ENCODE peak calls at places on chromosomes 7 and 10, in four cellular contexts. R is activated naive CD8-positive, alpha-beta T cell treated with anti-CD3 and anti-CD28 coated beads, Interleukin-2, amount 50 U/mL, for 16 hours; E is NCI-H2081; I is left cardiac atrium. N is an unnamed sample.

GRCh38 chr7:105611856-105612775 is 30.8 kb upstream of the EFCAB10 start:
- DNase-seq in R (no peak), E (no peak), I (no peak), N (no peak)

GRCh38 chr7:139830779-139831498 is 1.9 kb downstream of the TBXAS1 start:
- DNase-seq in R (no peak), E (no peak), I (no peak), N (no peak)

GRCh38 chr7:36021917-36022550 is 131.0 kb upstream of the EEPD1 start:
- DNase-seq in R (no peak), E (no peak), I (no peak), N (no peak)

GRCh38 chr10:13613519-13613918 is 26.8 kb downstream of the PRPF18 start:
- DNase-seq in R (no peak), E (no peak), I (no peak), N (no peak)

GRCh38 chr10:122498521-122498920 is 37.2 kb downstream of the HTRA1 start:
- DNase-seq in R (no peak), E (no peak), I (no peak), N (no peak)

GRCh38 chr7:1940402-1940786 is 270.3 kb downstream of the ELFN1 start:
- DNase-seq in R (peak; percentile 63), E (no peak), I (peak; percentile 65), N (peak; percentile 35)

GRCh38 chr7:117262546-117262945 is 60.3 kb downstream of the WNT2 start:
- DNase-seq in R (no peak), E (no peak), I (no peak), N (no peak)

GRCh38 chr10:70605153-70605552 is 2.6 kb upstream of the PRF1 start:
- DNase-seq in R (no peak), E (no peak), I (no peak), N (no peak)

GRCh38 chr10:86017841-86018734 is 348.5 kb downstream of the GRID1 start:
- DNase-seq in R (no peak), E (no peak), I (peak; percentile 43), N (no peak)

GRCh38 chr7:73823873-73824597 is 6.8 kb upstream of the CLDN4 start:
- DNase-seq in R (no peak), E (no peak), I (no peak), N (no peak)

GRCh38 chr7:91043924-91044660 is 220.1 kb upstream of the FZD1 start:
- DNase-seq in R (no peak), E (no peak), I (no peak), N (no peak)

GRCh38 chr7:142557971-142558582 is 191.2 kb upstream of the PRSS1 start:
- DNase-seq in R (no peak), E (no peak), I (peak; percentile 25), N (no peak)

GRCh38 chr7:159033956-159034938 is 110.4 kb downstream of the VIPR2 start:
- DNase-seq in R (no peak), E (no peak), I (no peak), N (no peak)

GRCh38 chr10:60732240-60733188 is 45.8 kb upstream of the CDK1 start:
- DNase-seq in R (no peak), E (peak; percentile 59), I (peak; percentile 18), N (no peak)

GRCh38 chr10:33295851-33296250 is 38.6 kb downstream of the NRP1 start:
- DNase-seq in R (no peak), E (no peak), I (no peak), N (no peak)

GRCh38 chr10:79923145-79923544 is 25.8 kb downstream of the SFTPD start:
- DNase-seq in R (no peak), E (no peak), I (no peak), N (no peak)

GRCh38 chr10:27223964-27224363 is 16.6 kb downstream of the ACBD5 start:
- DNase-seq in R (no peak), E (no peak), I (peak; percentile 41), N (no peak)

GRCh38 chr7:4797858-4798705 is 22.7 kb downstream of the AP5Z1 start:
- DNase-seq in R (peak; percentile 45), E (no peak), I (peak; percentile 64), N (no peak)

GRCh38 chr10:34449836-34450235 is 365.3 kb downstream of the PARD3 start:
- DNase-seq in R (no peak), E (no peak), I (no peak), N (no peak)

GRCh38 chr7:116528008-116528789 is 3.4 kb downstream of the CAV1 start:
- DNase-seq in R (no peak), E (no peak), I (peak; percentile 74), N (no peak)